ENCODE peak calls at places on chromosomes 2 and 18, in ten cellular contexts. Z is fibroblast of the aortic adventitia; F is CD8-positive, alpha-beta T cell; C is RWPE1; X is mammary epithelial cell; O is right lobe of liver; D is neural crest cell; M is cardiac muscle cell; A is endothelial cell; H is MM.1S. S is an unnamed sample.

GRCh38 chr2:176072951-176073904 is 10.5 kb downstream of the EVX2 start:
- DNase-seq in O (no peak), A (peak), H (no peak), F (no peak), Z (no peak), C (no peak), D (no peak), M (no peak), X (no peak), S (no peak)

GRCh38 chr2:233566141-233566956 is at the start of gene USP40:
- DNase-seq in M (peak), O (peak), D (peak), X (peak), C (peak), A (peak), H (peak), Z (peak), F (peak), S (peak)

GRCh38 chr2:218745559-218746469 is 35.2 kb downstream of the TTLL4 start:
- DNase-seq in F (no peak), D (peak), H (no peak), Z (peak), O (no peak), X (peak), A (no peak), C (no peak), M (no peak), S (no peak)

GRCh38 chr2:145022021-145022670 is 502.2 kb upstream of the ZEB2 start:
- DNase-seq in D (no peak), H (no peak), F (no peak), Z (peak), O (no peak), A (no peak), X (no peak), C (no peak), M (no peak), S (no peak)

GRCh38 chr2:113080134-113080533 is 12.4 kb downstream of the IL1F10 start:
- DNase-seq in X (peak), O (peak), Z (peak), A (peak), H (peak), D (peak), C (no peak), M (peak), F (peak), S (no peak)

GRCh38 chr2:85911836-85912692 is 23.3 kb upstream of the ST3GAL5 start:
- DNase-seq in C (peak), Z (peak), H (no peak), X (peak), D (no peak), M (no peak), F (no peak), A (no peak), O (no peak), S (no peak)

GRCh38 chr2:163729874-163730273 is 5.9 kb downstream of the FIGN start:
- DNase-seq in O (no peak), Z (no peak), C (no peak), X (no peak), D (no peak), F (no peak), A (no peak), M (no peak), H (no peak), S (no peak)

GRCh38 chr18:80249217-80250093 is 2.1 kb upstream of the PARD6G start:
- DNase-seq in M (no peak), C (peak), A (no peak), D (no peak), X (peak), O (no peak), Z (peak), H (no peak), F (no peak), S (no peak)

GRCh38 chr18:35436076-35436649 is 59.0 kb upstream of the ZNF396 start:
- DNase-seq in F (no peak), X (peak), O (no peak), D (no peak), Z (no peak), C (peak), A (no peak), H (no peak), M (no peak), S (no peak)

GRCh38 chr2:9703085-9703641 is 72.4 kb upstream of the YWHAQ start:
- DNase-seq in X (peak), A (no peak), F (peak), D (no peak), O (no peak), M (no peak), H (no peak), Z (peak), C (peak), S (peak)

GRCh38 chr2:119800376-119800902 is 40.7 kb downstream of the PTPN4 start:
- DNase-seq in M (no peak), H (no peak), X (no peak), Z (no peak), A (no peak), D (no peak), F (no peak), O (no peak), C (no peak), S (no peak)

GRCh38 chr18:26429535-26429934 is 118.8 kb downstream of the KCTD1 start:
- DNase-seq in X (peak), O (no peak), D (no peak), M (peak), F (no peak), Z (peak), C (peak), H (no peak), A (no peak), S (no peak)

GRCh38 chr18:12995952-12996477 is 4.9 kb downstream of the CEP192 start:
- DNase-seq in H (no peak), D (no peak), A (no peak), F (no peak), Z (no peak), C (no peak), O (no peak), M (no peak), X (no peak), S (no peak)

GRCh38 chr2:45681675-45682074 is 30.2 kb downstream of the PRKCE start:
- DNase-seq in H (peak), F (no peak), O (peak), C (peak), D (no peak), X (peak), M (no peak), A (no peak), Z (peak), S (no peak)

DNA sequence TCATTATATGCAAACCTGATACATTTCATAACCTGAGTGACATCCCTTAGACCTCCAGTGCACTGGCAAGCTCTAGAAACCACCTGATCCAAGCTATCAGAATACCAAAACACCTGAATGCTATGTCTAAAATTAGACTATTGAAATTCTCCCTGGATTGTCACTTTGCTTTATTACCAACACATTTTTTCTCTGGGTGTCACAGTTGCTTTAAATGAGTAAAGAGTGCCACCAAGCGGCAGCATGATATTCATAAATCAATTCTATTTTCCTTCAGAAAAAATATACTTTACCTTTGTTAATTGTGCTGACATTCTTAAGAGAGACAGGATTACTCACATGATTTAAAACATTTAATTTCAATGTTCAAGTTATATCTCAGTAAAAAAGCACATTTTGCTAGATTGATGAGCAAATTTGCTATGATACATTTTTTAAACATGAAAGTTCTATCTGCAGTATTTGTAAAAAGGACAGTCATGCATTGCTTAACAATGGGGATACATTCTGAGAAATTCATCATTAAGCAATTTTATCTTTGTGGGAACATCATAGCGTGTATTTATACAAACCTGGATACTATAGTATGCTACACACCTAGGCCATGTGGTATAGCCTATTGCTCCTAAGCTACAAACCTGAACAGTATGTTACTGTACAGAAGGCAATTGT is 338.4 kb upstream of the SLC39A10 start:
- DNase-seq in H (peak), Z (peak), O (no peak), F (peak), A (peak), M (peak), X (peak), C (peak), D (peak), S (no peak)
- TF ChIP-seq CTCF in H (peak), Z (peak), O (peak), F (peak), A (peak), M (peak), X (peak), C (peak), D (peak), S (peak)

GRCh38 chr18:3367491-3368091 is 82.4 kb upstream of the TGIF1 start:
- DNase-seq in M (no peak), D (no peak), X (peak), A (no peak), H (no peak), C (peak), O (no peak), F (no peak), Z (peak), S (no peak)
- TF ChIP-seq CTCF in M (peak), D (no peak), X (no peak), A (no peak), H (no peak), C (no peak), O (no peak), F (no peak), Z (peak), S (no peak)

GRCh38 chr2:26615336-26616031 is 25.7 kb downstream of the CIB4 start:
- DNase-seq in C (no peak), F (no peak), A (no peak), X (no peak), O (no peak), M (no peak), Z (peak), D (no peak), H (no peak), S (no peak)
- TF ChIP-seq CTCF in C (no peak), F (no peak), A (no peak), X (no peak), O (no peak), M (peak), Z (peak), D (no peak), H (peak), S (no peak)

GRCh38 chr2:201267278-201268030 is 7.1 kb downstream of the CASP8 start:
- DNase-seq in M (no peak), X (no peak), D (no peak), H (no peak), C (no peak), F (no peak), Z (no peak), O (no peak), A (no peak), S (peak)

GRCh38 chr2:201273330-201273983 is 13.1 kb downstream of the CASP8 start:
- DNase-seq in A (no peak), D (no peak), F (no peak), X (no peak), H (peak), O (no peak), C (no peak), Z (no peak), M (no peak), S (no peak)

GRCh38 chr2:201271917-201272316 is 11.6 kb downstream of the CASP8 start:
- DNase-seq in D (no peak), F (no peak), O (no peak), X (no peak), A (no peak), C (no peak), M (no peak), Z (no peak), H (no peak), S (no peak)

GRCh38 chr2:201269764-201270163 is 9.4 kb downstream of the CASP8 start:
- DNase-seq in M (no peak), H (no peak), O (no peak), D (no peak), A (no peak), Z (no peak), X (no peak), C (no peak), F (no peak), S (no peak)

GRCh38 chr2:201270293-201271001 is 10.1 kb downstream of the CASP8 start:
- DNase-seq in C (no peak), X (no peak), F (no peak), M (no peak), Z (no peak), D (no peak), H (peak), O (no peak), A (no peak), S (no peak)
- TF ChIP-seq CTCF in C (no peak), X (no peak), F (no peak), M (no peak), Z (no peak), D (no peak), H (peak), O (no peak), A (peak), S (no peak)

DNA sequence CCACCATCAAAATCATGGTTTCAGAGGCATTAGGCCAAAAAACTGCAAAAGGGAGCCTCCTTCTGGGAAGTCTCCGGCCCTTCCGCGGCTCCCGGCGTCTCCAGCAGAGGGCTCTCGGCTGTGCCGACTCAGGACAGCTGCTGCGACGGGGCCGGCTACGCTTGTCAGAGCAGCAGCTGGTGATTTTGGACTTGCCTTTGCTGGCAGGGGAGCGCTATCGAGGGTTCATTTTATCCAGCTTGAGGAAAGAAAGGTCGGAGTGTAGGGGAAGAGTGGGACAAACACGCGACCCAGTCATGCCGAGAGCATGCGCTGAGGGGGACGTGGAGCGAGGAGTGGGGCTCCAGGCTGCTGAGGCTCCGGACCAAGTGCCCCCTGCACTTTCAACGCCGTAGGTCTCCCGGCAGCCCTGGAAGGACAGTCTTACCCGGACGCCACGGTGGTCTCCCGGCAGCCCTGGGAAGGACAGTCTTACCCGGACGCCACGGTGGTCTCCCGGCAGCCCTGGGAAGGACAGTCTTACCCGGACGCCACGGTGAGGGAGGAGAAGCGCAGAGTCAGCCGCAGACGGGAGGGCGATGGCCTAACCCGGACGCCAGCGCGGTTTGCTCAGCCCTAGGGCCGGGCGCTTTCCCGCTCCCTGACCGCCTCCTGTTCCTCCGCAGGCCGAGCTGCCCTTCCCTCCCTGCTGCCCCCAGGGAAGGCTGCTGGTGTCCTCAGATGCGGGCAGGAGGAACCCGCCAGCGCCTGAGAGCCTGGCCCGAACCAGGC is 21.7 kb downstream of the DDX18 start:
- DNase-seq in X (peak), O (peak), A (peak), D (peak), C (peak), M (peak), Z (peak), H (no peak), F (peak), S (peak)
- TF ChIP-seq CTCF in X (peak), O (peak), A (peak), D (peak), C (peak), M (peak), Z (peak), H (peak), F (peak), S (peak)